ENCODE peak calls at places on chromosomes 5 and 9, in eight cellular contexts. P is stimulated activated naive CD8-positive, alpha-beta T cell treated with anti-CD3 and anti-CD28 coated beads, Interleukin-15, amount 100 ng/mL, for 72 hours; L is upper lobe of right lung; W is cerebellar cortex; E is HEK293T; J is natural killer cell treated with Interleukin-12 subunit alpha and Interleukin-12 subunit beta and Interleukin-15 and Interleukin-18, amount 100 ng/mL, for 72 hours; K is heart right ventricle; T is central memory CD4-positive, alpha-beta T cell. V is an unnamed sample.

GRCh38 chr5:198516-198915 is 7.2 kb downstream of the LRRC14B start:
- DNase-seq in P (no peak), L (no peak), W (no peak), E (no peak), J (no peak), K (no peak), T (no peak), V (no peak)

GRCh38 chr5:32390819-32391591 is 53.5 kb downstream of the ZFR start:
- DNase-seq in P (no peak), L (no peak), W (no peak), E (no peak), J (no peak), K (no peak), T (no peak), V (no peak)

GRCh38 chr9:37383393-37383792 is 39.1 kb upstream of the GRHPR start:
- DNase-seq in P (no peak), L (no peak), W (no peak), E (no peak), J (no peak), K (no peak), T (no peak), V (no peak)

GRCh38 chr5:12805165-12805698 is 901.0 kb upstream of the CTNND2 start:
- DNase-seq in P (no peak), L (no peak), W (no peak), E (no peak), J (no peak), K (no peak), T (no peak), V (no peak)

GRCh38 chr5:1409386-1410110 is 35.7 kb downstream of the SLC6A3 start:
- DNase-seq in P (no peak), L (peak; percentile 48), W (no peak), E (peak; percentile 25), J (no peak), K (no peak), T (no peak), V (no peak)

GRCh38 chr5:84255318-84255717 is 129.4 kb downstream of the EDIL3 start:
- DNase-seq in P (no peak), L (no peak), W (no peak), E (peak; percentile 15), J (no peak), K (no peak), T (no peak), V (no peak)

GRCh38 chr5:38154615-38155204 is 103.6 kb upstream of the EGFLAM start:
- DNase-seq in P (no peak), L (no peak), W (no peak), E (no peak), J (no peak), K (no peak), T (no peak), V (no peak)

GRCh38 chr9:93003552-93004407 is 54.7 kb upstream of the SUSD3 start:
- DNase-seq in P (peak; percentile 59), L (peak; percentile 87), W (peak; percentile 79), E (peak; percentile 81), J (no peak), K (peak; percentile 45), T (peak; percentile 63), V (peak; percentile 40)

GRCh38 chr5:53425598-53426516 is 54.6 kb upstream of the FST start:
- DNase-seq in P (no peak), L (no peak), W (peak; percentile 35), E (peak; percentile 51), J (no peak), K (no peak), T (no peak), V (peak; percentile 14)

GRCh38 chr5:169367861-169368260 is 66.9 kb upstream of the SLIT3 start:
- DNase-seq in P (no peak), L (no peak), W (no peak), E (no peak), J (no peak), K (no peak), T (no peak), V (no peak)

V was measured in Ammon's horn.